ENCODE peak calls at places on chromosome 13, in ten cellular contexts. T, H, V, W, S, M, O, I, G and Y are unnamed samples.

GRCh38 chr13:99258210-99258860 is at the start of gene GPR18:
- DNase-seq in G (no peak), M (no peak), T (no peak), V (no peak), I (no peak), S (no peak), W (no peak), O (no peak), H (no peak), Y (no peak)

GRCh38 chr13:68056816-68057710 is 826.9 kb upstream of the PCDH9 start:
- DNase-seq in H (peak; percentile 90), O (no peak), I (no peak), W (no peak), G (no peak), V (no peak), M (no peak), T (peak; percentile 61), S (no peak), Y (peak; percentile 12)

GRCh38 chr13:26599885-26600284 is 42.4 kb downstream of the WASF3 start:
- DNase-seq in S (no peak), W (no peak), T (no peak), M (no peak), V (no peak), I (no peak), O (no peak), G (no peak), H (no peak), Y (no peak)

GRCh38 chr13:65112123-65113075 is 2117.7 kb downstream of the PCDH9 start:
- DNase-seq in M (no peak), I (no peak), T (peak; percentile 16), V (no peak), G (no peak), O (no peak), H (no peak), S (no peak), W (no peak), Y (no peak)

GRCh38 chr13:34020388-34020787 is 202.4 kb downstream of the RFC3 start:
- DNase-seq in W (no peak), H (peak; percentile 92), T (no peak), V (no peak), G (no peak), M (no peak), I (no peak), S (no peak), O (no peak), Y (no peak)

GRCh38 chr13:87128006-87128405 is 543.2 kb upstream of the SLITRK5 start:
- DNase-seq in H (peak; percentile 13), O (no peak), I (no peak), M (peak; percentile 19), G (peak; percentile 61), W (no peak), T (peak; percentile 37), V (no peak), S (no peak), Y (peak; percentile 59)

GRCh38 chr13:113448885-113449692 is 4.2 kb downstream of the ADPRHL1 start:
- DNase-seq in W (no peak), O (peak; percentile 9), T (no peak), M (no peak), H (peak; percentile 22), V (peak; percentile 84), S (no peak), I (no peak), G (peak; percentile 79), Y (peak; percentile 36)

GRCh38 chr13:52374873-52375411 is 31.0 kb downstream of the THSD1 start:
- DNase-seq in W (no peak), I (no peak), O (no peak), S (no peak), V (no peak), T (no peak), M (no peak), G (peak; percentile 38), H (no peak), Y (peak; percentile 18)

GRCh38 chr13:33017410-33017929 is 1.2 kb downstream of the KL start:
- DNase-seq in M (no peak), V (peak; percentile 20), W (peak; percentile 56), G (peak; percentile 47), H (peak; percentile 75), S (no peak), T (peak; percentile 71), O (no peak), I (no peak), Y (peak; percentile 73)

GRCh38 chr13:42420304-42420703 is 148.4 kb downstream of the AKAP11 start:
- DNase-seq in T (no peak), S (no peak), O (no peak), W (no peak), H (no peak), V (no peak), G (no peak), I (no peak), M (no peak), Y (no peak)

GRCh38 chr13:110407021-110407420 is 99.9 kb downstream of the COL4A2 start:
- DNase-seq in O (no peak), S (no peak), I (no peak), H (no peak), V (no peak), G (no peak), M (no peak), T (no peak), W (no peak), Y (no peak)
- TF ChIP-seq CTCF in O (no peak), S (no peak), I (no peak), H (no peak), V (no peak), G (no peak), M (no peak), T (no peak), W (no peak), Y (no peak)

GRCh38 chr13:109715902-109716301 is 70.5 kb downstream of the IRS2 start:
- DNase-seq in M (no peak), H (peak; percentile 66), I (no peak), S (no peak), T (peak; percentile 58), O (no peak), V (no peak), G (no peak), W (no peak), Y (peak; percentile 50)
- TF ChIP-seq CTCF in M (no peak), H (peak; percentile 18), I (no peak), S (no peak), T (no peak), O (no peak), V (no peak), G (no peak), W (no peak), Y (peak; percentile 10)

GRCh38 chr13:46666727-46667456 is 113.9 kb downstream of the LRCH1 start:
- DNase-seq in O (no peak), G (no peak), I (no peak), H (no peak), S (no peak), M (no peak), T (no peak), V (no peak), W (no peak), Y (no peak)
- TF ChIP-seq CTCF in O (no peak), G (peak; percentile 6), I (no peak), H (no peak), S (no peak), M (no peak), T (no peak), V (no peak), W (no peak), Y (no peak)

GRCh38 chr13:79477968-79478367 is 3.0 kb upstream of the NDFIP2 start:
- DNase-seq in O (no peak), G (no peak), H (no peak), W (peak; percentile 54), T (no peak), M (no peak), I (no peak), V (no peak), S (no peak), Y (no peak)

GRCh38 chr13:79481685-79482052 is 714 bp downstream of the NDFIP2 start:
- DNase-seq in T (no peak), I (no peak), M (no peak), S (no peak), G (no peak), O (peak; percentile 23), W (no peak), V (no peak), H (peak; percentile 77), Y (no peak)

GRCh38 chr13:79483302-79483701 is 2.3 kb downstream of the NDFIP2 start:
- DNase-seq in W (no peak), G (peak; percentile 76), O (no peak), H (peak; percentile 60), T (no peak), I (no peak), V (no peak), M (no peak), S (no peak), Y (peak; percentile 27)

GRCh38 chr13:79482271-79482970 is 1.5 kb downstream of the NDFIP2 start:
- DNase-seq in W (no peak), S (no peak), T (no peak), O (no peak), V (no peak), M (no peak), I (no peak), G (peak; percentile 57), H (no peak), Y (peak; percentile 39)

GRCh38 chr13:79480954-79481684 is at the start of gene NDFIP2:
- DNase-seq in W (peak; percentile 88), M (no peak), V (peak; percentile 88), S (peak; percentile 53), T (peak; percentile 86), H (peak; percentile 84), G (peak; percentile 76), O (peak; percentile 75), I (peak; percentile 11), Y (peak; percentile 90)
- TF ChIP-seq CTCF in W (no peak), M (no peak), V (no peak), S (no peak), T (no peak), H (no peak), G (no peak), O (no peak), I (no peak), Y (no peak)

GRCh38 chr13:40651866-40652587 is 14.4 kb downstream of the FOXO1 start:
- DNase-seq in I (no peak), M (no peak), V (no peak), H (no peak), W (no peak), T (no peak), G (no peak), O (no peak), S (no peak), Y (no peak)

GRCh38 chr13:40652588-40652940 is 13.9 kb downstream of the FOXO1 start:
- DNase-seq in H (no peak), O (no peak), V (no peak), I (no peak), G (no peak), W (no peak), S (no peak), T (no peak), M (no peak), Y (no peak)

GRCh38 chr13:40656358-40656757 is 10.1 kb downstream of the FOXO1 start:
- DNase-seq in W (no peak), H (no peak), I (no peak), T (no peak), G (no peak), M (no peak), O (no peak), S (no peak), V (no peak), Y (no peak)

GRCh38 chr13:40657307-40657706 is 9.1 kb downstream of the FOXO1 start:
- DNase-seq in I (no peak), S (no peak), M (no peak), G (no peak), O (no peak), W (no peak), H (no peak), T (no peak), V (no peak), Y (no peak)

GRCh38 chr13:40653558-40654318 is 12.7 kb downstream of the FOXO1 start:
- DNase-seq in W (no peak), M (no peak), V (no peak), I (no peak), H (no peak), S (no peak), T (peak; percentile 53), O (no peak), G (peak; percentile 45), Y (peak; percentile 31)
- TF ChIP-seq CTCF in W (no peak), M (no peak), V (no peak), I (no peak), H (no peak), S (no peak), T (no peak), O (no peak), G (peak; percentile 3), Y (no peak)